ENCODE peak calls at places on chromosomes 7 and 10, in seven cellular contexts. N is heart left ventricle, A is GM23338, J is MCF 10A, M is A673, P is B cell, L is WTC11. H is an unnamed sample.

GRCh38 chr7:80900583-80901576 is 18.0 kb downstream of the SEMA3C start:
- DNase-seq in P (no peak), N (no peak), J (peak; percentile 87), L (no peak), M (peak; percentile 60), A (no peak), H (no peak)

GRCh38 chr10:132607961-132608495 is 70.4 kb downstream of the INPP5A start:
- DNase-seq in M (no peak), L (peak; percentile 11), P (no peak), N (no peak), J (no peak), A (no peak), H (no peak)

GRCh38 chr7:7770228-7770627 is 51.8 kb upstream of the RPA3 start:
- DNase-seq in L (no peak), J (no peak), N (no peak), M (no peak), P (no peak), A (no peak), H (no peak)

GRCh38 chr10:75744242-75744641 is 312.8 kb downstream of the LRMDA start:
- DNase-seq in M (no peak), N (no peak), J (no peak), A (no peak), L (no peak), P (no peak), H (no peak)

GRCh38 chr10:69180525-69181204 is 631 bp downstream of the SUPV3L1 start:
- DNase-seq in P (no peak), J (no peak), M (no peak), N (no peak), L (no peak), A (peak; percentile 55), H (no peak)

GRCh38 chr10:98399784-98400183 is 15.2 kb downstream of the PYROXD2 start:
- DNase-seq in A (no peak), J (no peak), M (no peak), N (no peak), L (no peak), P (no peak), H (no peak)

GRCh38 chr7:91397099-91397498 is 132.9 kb downstream of the FZD1 start:
- DNase-seq in P (no peak), A (no peak), M (no peak), J (no peak), L (no peak), N (no peak), H (no peak)

GRCh38 chr7:29806131-29806792 is at the start of gene WIPF3:
- DNase-seq in P (no peak), J (peak; percentile 8), N (peak; percentile 30), A (peak; percentile 82), L (peak; percentile 70), M (peak; percentile 17), H (no peak)

GRCh38 chr7:151992375-151992774 is 33.1 kb upstream of the GALNT11 start:
- DNase-seq in N (peak; percentile 38), L (peak; percentile 73), J (peak; percentile 48), A (peak; percentile 81), P (peak; percentile 53), M (peak; percentile 88), H (no peak)

GRCh38 chr7:26699761-26700160 is 164.6 kb downstream of the SKAP2 start:
- DNase-seq in L (no peak), A (no peak), N (no peak), M (no peak), J (no peak), P (no peak), H (no peak)

GRCh38 chr7:2735744-2736143 is 47.7 kb downstream of the AMZ1 start:
- DNase-seq in J (no peak), L (peak; percentile 8), P (no peak), A (no peak), M (no peak), N (no peak), H (no peak)

GRCh38 chr7:104852386-104852785 is 161.6 kb upstream of the KMT2E start:
- DNase-seq in M (no peak), P (no peak), A (no peak), N (no peak), L (no peak), J (no peak), H (no peak)

GRCh38 chr7:73865738-73866445 is 4.9 kb downstream of the TMEM270 start:
- DNase-seq in L (peak; percentile 51), A (peak; percentile 69), P (peak; percentile 31), M (peak; percentile 58), N (no peak), J (peak; percentile 68), H (no peak)

GRCh38 chr10:51079766-51080165 is 5.5 kb downstream of the PRKG1 start:
- DNase-seq in N (no peak), A (peak; percentile 82), L (no peak), P (no peak), M (no peak), J (no peak), H (no peak)

GRCh38 chr10:57716884-57717283 is 550.8 kb downstream of the IPMK start:
- DNase-seq in A (peak; percentile 52), P (no peak), L (no peak), J (peak; percentile 53), N (no peak), M (peak; percentile 4), H (no peak)

GRCh38 chr10:21238717-21239116 is 286.8 kb downstream of the SKIDA1 start:
- DNase-seq in N (no peak), P (no peak), J (no peak), L (no peak), M (no peak), A (peak; percentile 39), H (no peak)

GRCh38 chr7:6589829-6590644 is at the start of gene INTS15:
- DNase-seq in P (peak; percentile 95), N (peak; percentile 81), M (peak; percentile 88), L (peak; percentile 77), J (peak; percentile 73), A (peak; percentile 88), H (no peak)

GRCh38 chr7:135238112-135238744 is 4.6 kb downstream of the STRA8 start:
- DNase-seq in N (no peak), M (peak; percentile 24), L (peak; percentile 72), P (peak; percentile 21), A (peak; percentile 69), J (peak; percentile 3), H (no peak)

GRCh38 chr7:64310426-64310825 is 3.3 kb upstream of the ZNF736 start:
- DNase-seq in M (no peak), J (no peak), P (no peak), N (no peak), L (no peak), A (no peak), H (no peak)

GRCh38 chr7:64312826-64313225 is 935 bp upstream of the ZNF736 start:
- DNase-seq in P (no peak), N (no peak), A (no peak), L (no peak), M (no peak), J (no peak), H (no peak)

GRCh38 chr7:64313740-64314491 is at the start of gene ZNF736:
- DNase-seq in L (no peak), P (peak; percentile 88), M (peak; percentile 39), N (peak; percentile 89), A (peak; percentile 88), J (peak; percentile 97), H (peak; percentile 76)

GRCh38 chr7:64314493-64315020 is 796 bp downstream of the ZNF736 start:
- DNase-seq in L (no peak), N (no peak), A (peak; percentile 10), J (no peak), P (peak; percentile 12), M (no peak), H (no peak)
- TF ChIP-seq CTCF in L (no peak), N (no peak), A (no peak), J (no peak), P (no peak), M (no peak), H (no peak)

DNA sequence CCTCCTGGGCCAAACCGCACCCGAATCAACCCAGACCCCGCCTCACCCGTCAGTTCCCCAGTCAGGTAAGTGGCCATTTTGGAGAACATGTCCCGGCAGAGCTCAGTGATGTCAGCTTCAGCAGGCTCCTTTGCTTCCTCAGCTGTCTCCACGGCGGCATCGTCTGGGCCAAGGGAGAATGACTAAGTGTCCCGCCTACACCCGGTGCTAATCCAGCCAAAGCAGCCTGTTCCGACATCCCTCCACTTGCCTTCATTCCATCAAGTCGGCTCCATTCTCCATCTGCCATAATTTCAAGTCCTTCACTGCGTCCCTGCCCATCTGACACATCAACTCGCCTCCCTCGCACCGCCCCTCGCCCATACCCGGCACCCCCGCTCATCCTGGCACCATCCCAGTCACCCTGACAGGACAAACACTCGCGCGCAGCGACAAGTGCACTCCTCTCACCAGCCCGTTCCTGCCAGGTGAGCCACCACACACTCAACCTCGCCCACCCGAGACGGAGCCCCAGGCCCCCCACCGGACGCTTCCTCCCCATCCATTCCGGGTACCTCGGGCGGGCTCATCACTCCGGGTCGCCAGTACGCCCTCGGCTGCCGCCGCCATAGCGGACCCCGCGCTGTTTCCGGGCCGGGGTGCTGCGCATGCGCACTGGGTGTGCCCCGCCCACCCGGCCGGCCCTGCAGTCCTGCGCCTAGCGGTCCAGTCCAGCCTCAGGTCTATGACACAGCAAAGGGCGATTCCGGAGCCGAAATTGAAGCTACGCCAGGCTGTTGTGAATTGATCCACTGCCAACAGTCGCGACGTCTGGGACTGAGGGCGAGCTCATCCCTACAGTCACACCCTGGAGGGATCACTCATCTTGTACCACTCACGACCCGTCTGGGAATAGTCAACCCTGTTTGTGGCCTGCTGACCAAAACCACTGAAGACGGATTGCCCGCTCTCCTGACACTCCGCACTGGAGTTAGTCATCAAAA is at the start of gene BLOC1S2:
- DNase-seq in L (peak; percentile 85), P (peak; percentile 91), M (peak; percentile 85), N (peak; percentile 86), J (peak; percentile 92), A (peak; percentile 84), H (peak; percentile 66)
- TF ChIP-seq CTCF in L (no peak), P (no peak), M (no peak), N (no peak), J (no peak), A (no peak), H (no peak)

GRCh38 chr7:55550010-55550409 is 22.3 kb downstream of the VOPP1 start:
- DNase-seq in P (peak; percentile 50), J (no peak), A (no peak), M (no peak), N (peak; percentile 22), L (no peak), H (no peak)
- TF ChIP-seq CTCF in P (peak; percentile 60), J (no peak), A (peak; percentile 54), M (no peak), N (peak; percentile 31), L (no peak), H (no peak)

GRCh38 chr7:69399038-69399800 is 199.1 kb upstream of the AUTS2 start:
- DNase-seq in J (no peak), A (peak; percentile 43), P (no peak), N (no peak), L (no peak), M (peak; percentile 80), H (no peak)

GRCh38 chr7:69403169-69403568 is 195.1 kb upstream of the AUTS2 start:
- DNase-seq in P (peak; percentile 19), N (no peak), A (peak; percentile 62), J (no peak), L (peak; percentile 30), M (peak; percentile 66), H (no peak)

GRCh38 chr7:69402696-69403095 is 195.6 kb upstream of the AUTS2 start:
- DNase-seq in A (no peak), N (no peak), M (peak; percentile 26), J (no peak), L (no peak), P (no peak), H (no peak)
- TF ChIP-seq CTCF in A (no peak), N (no peak), M (no peak), J (no peak), L (no peak), P (no peak), H (no peak)

H was measured in BJ.